ENCODE peak calls at places on chromosome 1, in ten cellular contexts. B is stimulated activated naive CD4-positive, alpha-beta T cell; Y is left ventricle myocardium inferior; N is lung; O is endothelial cell; V is EH; Z is HFFc6; G is HEK293T; P is naive thymus-derived CD4-positive, alpha-beta T cell; D is activated naive CD4-positive, alpha-beta T cell. L is an unnamed sample.

GRCh38 chr1:108643492-108644333 is 17.2 kb downstream of the HENMT1 start:
- DNase-seq in G (peak), P (peak), Y (no peak), O (no peak), D (peak), N (peak), B (peak), V (peak), Z (peak), L (no peak)

GRCh38 chr1:203668401-203668800 is 41.8 kb downstream of the ATP2B4 start:
- DNase-seq in O (no peak), Z (no peak), B (no peak), V (peak), P (no peak), G (no peak), D (no peak), N (no peak), Y (no peak), L (no peak)

GRCh38 chr1:239056940-239057339 is 329.4 kb upstream of the CHRM3 start:
- DNase-seq in B (no peak), Z (no peak), N (no peak), O (peak), P (no peak), V (no peak), G (no peak), D (no peak), Y (no peak), L (no peak)

GRCh38 chr1:24416666-24417391 is 1.2 kb downstream of the NIPAL3 start:
- DNase-seq in G (no peak), Z (peak), N (no peak), Y (no peak), B (peak), P (peak), O (no peak), D (peak), V (peak), L (no peak)

GRCh38 chr1:14320518-14320917 is 278.0 kb upstream of the KAZN start:
- DNase-seq in Y (no peak), N (no peak), B (no peak), V (no peak), D (no peak), O (no peak), G (no peak), P (no peak), Z (no peak), L (no peak)

GRCh38 chr1:24949331-24949881 is 19.3 kb upstream of the RUNX3 start:
- DNase-seq in N (no peak), V (peak), D (no peak), P (no peak), Y (no peak), Z (peak), B (no peak), O (no peak), G (no peak), L (no peak)

GRCh38 chr1:63611231-63611630 is 18.0 kb downstream of the PGM1 start:
- DNase-seq in P (no peak), Y (no peak), B (no peak), N (no peak), D (no peak), G (no peak), Z (no peak), O (no peak), V (no peak), L (no peak)

GRCh38 chr1:218546314-218546713 is 201.2 kb downstream of the TGFB2 start:
- DNase-seq in G (no peak), O (no peak), N (no peak), P (no peak), Z (peak), Y (no peak), D (no peak), B (no peak), V (peak), L (no peak)

GRCh38 chr1:209368864-209369598 is 214.5 kb upstream of the CAMK1G start:
- DNase-seq in D (no peak), N (no peak), O (no peak), V (peak), G (no peak), Y (peak), P (no peak), B (no peak), Z (peak), L (no peak)

GRCh38 chr1:64282353-64282752 is 78.9 kb downstream of the UBE2U start:
- DNase-seq in D (no peak), Y (no peak), G (no peak), N (no peak), Z (no peak), O (no peak), V (no peak), B (no peak), P (no peak), L (no peak)

GRCh38 chr1:119885903-119886783 is 10.2 kb downstream of the ADAM30 start:
- DNase-seq in D (peak), G (peak), V (peak), P (peak), O (peak), B (peak), Y (peak), N (peak), Z (peak), L (no peak)

GRCh38 chr1:225488671-225489070 is 60.8 kb upstream of the LBR start:
- DNase-seq in D (no peak), N (no peak), Y (no peak), O (no peak), G (no peak), Z (no peak), B (no peak), P (no peak), V (no peak), L (no peak)

GRCh38 chr1:28716336-28716735 is 20.4 kb upstream of the YTHDF2 start:
- DNase-seq in O (no peak), Z (no peak), N (no peak), V (no peak), G (no peak), Y (no peak), B (no peak), D (no peak), P (no peak), L (no peak)

GRCh38 chr1:15885701-15886612 is 38.5 kb downstream of the SPEN start:
- DNase-seq in P (peak), O (peak), G (peak), Z (peak), V (peak), D (peak), B (peak), Y (peak), N (peak), L (peak)

GRCh38 chr1:240824238-240824637 is 212.3 kb upstream of the GREM2 start:
- DNase-seq in N (no peak), B (no peak), O (no peak), P (no peak), V (no peak), Z (no peak), D (no peak), Y (no peak), G (no peak), L (no peak)

GRCh38 chr1:209620484-209620879 is 31.7 kb downstream of the LAMB3 start:
- DNase-seq in P (no peak), D (no peak), N (no peak), B (no peak), G (no peak), Y (no peak), Z (no peak), O (no peak), V (peak), L (no peak)

GRCh38 chr1:56686171-56686570 is 41.1 kb downstream of the PRKAA2 start:
- DNase-seq in N (no peak), O (no peak), P (no peak), Z (peak), G (no peak), Y (no peak), V (peak), D (no peak), B (no peak), L (no peak)

GRCh38 chr1:207032528-207033017 is at the start of gene C1orf116:
- DNase-seq in B (no peak), D (no peak), N (peak), Y (no peak), Z (no peak), G (no peak), O (no peak), P (no peak), V (peak), L (no peak)

GRCh38 chr1:230326971-230327891 is 98.9 kb downstream of the PGBD5 start:
- DNase-seq in G (no peak), P (no peak), N (no peak), D (no peak), Z (no peak), O (no peak), B (no peak), V (no peak), Y (no peak), L (no peak)

GRCh38 chr1:36420409-36420808 is 22.7 kb upstream of the LSM10 start:
- DNase-seq in Z (no peak), B (no peak), Y (no peak), P (no peak), O (no peak), G (no peak), N (no peak), V (peak), D (no peak), L (no peak)

L was measured in SIG-M5.